ENCODE peak calls at places on chromosomes 13 and 19, in five cellular contexts. R is PC-9, C is tibial nerve, Z is pancreas, G is uterus. E is an unnamed sample.

GRCh38 chr19:18919895-18920204 is 335 bp downstream of the DDX49 start:
- DNase-seq in Z (no peak), C (no peak), G (no peak), R (no peak), E (no peak)

GRCh38 chr13:64640002-64640401 is 2590.1 kb downstream of the PCDH9 start:
- DNase-seq in Z (no peak), R (no peak), C (no peak), G (no peak), E (no peak)

GRCh38 chr13:36981156-36981743 is 17.9 kb downstream of the ALG5 start:
- DNase-seq in G (no peak), C (no peak), Z (no peak), R (no peak), E (no peak)

GRCh38 chr13:108226184-108226583 is 8.0 kb downstream of the ABHD13 start:
- DNase-seq in R (no peak), G (no peak), Z (no peak), C (no peak), E (no peak)

GRCh38 chr13:62583466-62583865 is 1167.8 kb upstream of the PCDH20 start:
- DNase-seq in R (no peak), C (no peak), Z (no peak), G (no peak), E (no peak)

GRCh38 chr13:97411894-97412460 is 22.0 kb upstream of the RAP2A start:
- DNase-seq in R (no peak), Z (no peak), G (no peak), C (no peak), E (no peak)

GRCh38 chr13:109974354-109974753 is 188.0 kb upstream of the IRS2 start:
- DNase-seq in C (no peak), G (no peak), Z (no peak), R (no peak), E (no peak)

GRCh38 chr19:16293133-16294085 is 31.2 kb upstream of the KLF2 start:
- DNase-seq in C (peak), Z (no peak), G (peak), R (peak), E (peak)

GRCh38 chr13:98521876-98522275 is 55.0 kb downstream of the STK24 start:
- DNase-seq in Z (no peak), G (no peak), C (no peak), R (no peak), E (no peak)

GRCh38 chr13:97855570-97855970 is 97.9 kb upstream of the IPO5 start:
- DNase-seq in C (no peak), G (peak), Z (no peak), R (peak), E (no peak)

GRCh38 chr19:15419413-15420025 is 731 bp upstream of the AKAP8L start:
- DNase-seq in Z (no peak), C (no peak), G (no peak), R (no peak), E (no peak)

GRCh38 chr13:44109986-44110640 is 230.4 kb downstream of the LACC1 start:
- DNase-seq in R (no peak), G (no peak), Z (no peak), C (no peak), E (no peak)

GRCh38 chr19:6767357-6768235 is at the start of gene SH2D3A:
- DNase-seq in C (no peak), Z (peak), G (peak), R (peak), E (no peak)

GRCh38 chr19:6768236-6768785 is 1.1 kb upstream of the SH2D3A start:
- DNase-seq in R (no peak), Z (no peak), G (no peak), C (no peak), E (no peak)

GRCh38 chr19:6766357-6767080 is 716 bp downstream of the SH2D3A start:
- DNase-seq in C (no peak), R (no peak), Z (no peak), G (no peak), E (no peak)

GRCh38 chr19:6767081-6767356 is 216 bp downstream of the SH2D3A start:
- DNase-seq in R (no peak), Z (no peak), C (no peak), G (no peak), E (no peak)

DNA sequence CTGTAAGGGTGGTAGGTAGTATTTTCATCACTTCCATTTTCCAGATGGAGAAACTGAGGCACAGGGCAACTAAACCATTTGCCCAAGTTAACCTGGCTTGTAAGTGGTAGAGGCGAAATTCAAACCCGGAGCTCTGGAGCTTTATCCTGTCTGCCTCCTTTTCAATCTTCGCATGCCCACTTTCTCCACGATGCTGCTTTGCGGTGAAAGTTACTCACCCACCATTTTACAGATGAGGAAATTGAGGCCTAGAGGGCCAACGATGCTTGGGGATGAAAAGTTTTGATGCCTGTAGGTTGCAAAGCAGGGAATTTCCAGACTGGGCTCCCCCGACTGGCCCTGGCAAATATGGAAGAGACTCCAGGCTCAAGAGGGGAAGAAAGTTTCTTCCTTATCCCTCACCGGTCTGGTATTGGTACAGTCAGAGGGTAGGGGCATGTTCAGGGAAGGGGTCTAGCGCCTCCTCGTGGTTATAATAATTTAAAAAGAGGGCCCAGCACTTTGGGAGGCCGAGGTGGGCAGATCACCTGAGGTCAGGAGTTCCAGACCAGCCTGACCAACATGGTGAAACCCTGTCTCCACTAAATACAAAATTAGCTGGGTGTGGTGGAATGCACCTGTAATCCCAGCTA is 1.9 kb upstream of the SH2D3A start:
- DNase-seq in C (no peak), G (no peak), Z (no peak), R (no peak), E (no peak)
- TF ChIP-seq CTCF in C (no peak), G (no peak), Z (peak), R (peak), E (no peak)

GRCh38 chr19:46600393-46601317 is 475 bp upstream of the CALM3 start:
- DNase-seq in R (peak), G (peak), C (peak), Z (peak), E (peak)

GRCh38 chr19:46602392-46603194 is 1.5 kb downstream of the CALM3 start:
- DNase-seq in C (no peak), G (peak), R (no peak), Z (no peak), E (peak)

GRCh38 chr19:46603195-46603637 is 2.1 kb downstream of the CALM3 start:
- DNase-seq in C (no peak), Z (no peak), R (no peak), G (no peak), E (no peak)

GRCh38 chr19:46599716-46600392 is 1.3 kb upstream of the CALM3 start:
- DNase-seq in R (no peak), G (no peak), C (no peak), Z (no peak), E (no peak)

DNA sequence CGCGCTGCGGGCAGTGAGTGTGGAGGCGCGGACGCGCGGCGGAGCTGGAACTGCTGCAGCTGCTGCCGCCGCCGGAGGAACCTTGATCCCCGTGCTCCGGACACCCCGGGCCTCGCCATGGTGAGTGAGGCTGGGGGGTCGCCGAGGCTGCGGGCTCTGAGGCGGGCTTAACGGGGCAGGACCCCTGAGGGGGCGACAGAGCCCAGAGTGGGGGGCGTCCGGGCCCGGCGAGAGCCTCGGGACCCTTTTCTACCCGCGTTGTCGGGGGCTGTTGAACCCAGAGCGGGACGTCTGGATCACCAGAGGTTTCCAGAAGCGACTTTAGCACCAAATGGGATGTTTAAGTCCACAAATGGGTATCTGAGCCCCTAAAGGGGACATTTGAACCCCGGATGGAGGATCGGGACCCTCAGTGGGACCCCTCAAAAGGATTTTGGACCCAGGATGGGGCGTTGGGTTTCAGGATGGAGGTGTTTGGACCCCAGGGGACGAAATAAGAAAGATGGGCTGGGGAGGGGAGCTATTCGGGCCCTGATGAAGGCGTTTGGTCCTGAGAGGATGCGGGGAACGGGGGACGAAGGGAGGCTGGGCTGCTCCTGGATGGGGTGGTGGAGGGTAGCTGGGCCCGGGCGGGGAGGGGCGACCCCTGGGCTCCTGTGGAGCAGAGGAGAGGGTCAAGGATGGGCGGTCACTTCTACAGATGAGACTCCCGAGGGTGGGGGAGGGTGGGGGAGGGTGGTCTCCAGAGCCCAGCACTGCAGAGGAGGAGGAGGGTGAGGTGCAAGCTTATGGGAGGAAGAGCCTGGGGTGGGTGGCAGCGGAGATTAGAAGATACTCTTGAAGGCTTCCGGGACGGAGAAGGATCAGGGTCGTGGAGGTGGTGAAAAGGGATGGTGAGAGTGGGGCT is at the start of gene CALM3:
- DNase-seq in G (no peak), Z (no peak), R (no peak), C (no peak), E (peak)
- H3K4me3 ChIP-seq in G (peak), Z (peak), R (peak), C (peak), E (peak)

GRCh38 chr19:10965398-10965797 is 4.6 kb downstream of the SMARCA4 start:
- DNase-seq in Z (no peak), G (no peak), R (no peak), C (no peak), E (no peak)

GRCh38 chr19:10971107-10971715 is 10.4 kb downstream of the SMARCA4 start:
- DNase-seq in R (no peak), C (no peak), Z (no peak), G (no peak), E (no peak)

GRCh38 chr19:10964903-10965302 is 4.1 kb downstream of the SMARCA4 start:
- DNase-seq in R (no peak), G (no peak), C (no peak), Z (no peak), E (no peak)

GRCh38 chr19:10966809-10967208 is 6.0 kb downstream of the SMARCA4 start:
- DNase-seq in R (no peak), G (no peak), C (no peak), Z (no peak), E (no peak)

DNA sequence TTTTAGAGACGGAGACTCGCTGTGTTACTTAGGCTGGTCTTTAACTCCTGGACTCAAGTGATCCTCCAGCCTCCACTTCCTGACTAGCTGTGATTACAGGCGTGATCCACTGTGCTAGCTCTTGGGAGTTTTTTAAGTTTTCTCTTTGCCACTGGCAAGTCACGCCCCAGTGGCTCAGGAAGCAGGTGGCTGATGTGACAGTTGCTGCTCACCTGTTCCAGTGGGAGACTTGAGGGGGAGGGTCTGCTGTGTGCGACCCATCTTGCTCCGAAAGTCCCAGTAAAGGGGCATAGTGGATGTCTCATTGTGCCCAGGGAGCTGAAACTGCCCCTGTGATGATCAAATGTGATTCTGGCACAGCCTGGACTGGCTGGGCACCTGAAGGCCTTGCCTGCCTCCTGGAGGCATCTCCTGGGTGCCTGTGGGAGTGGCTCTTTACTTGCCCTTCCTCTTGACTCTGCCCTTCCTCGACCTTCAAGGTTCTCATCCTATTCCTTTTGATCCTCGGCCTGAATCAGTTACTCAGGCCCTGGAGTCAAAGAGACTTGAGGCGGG is 7.8 kb downstream of the SMARCA4 start:
- DNase-seq in R (no peak), Z (no peak), G (no peak), C (no peak), E (no peak)
- TF ChIP-seq CTCF in R (no peak), Z (no peak), G (no peak), C (no peak), E (no peak)

GRCh38 chr19:11479090-11479469 is 1.8 kb downstream of the ELAVL3 start:
- DNase-seq in C (no peak), G (no peak), Z (no peak), R (no peak), E (no peak)
- H3K4me3 ChIP-seq in C (no peak), G (no peak), Z (no peak), R (no peak), E (no peak)

GRCh38 chr19:13152854-13153626 is 2.8 kb downstream of the IER2 start:
- DNase-seq in R (peak), G (peak), C (peak), Z (peak), E (peak)
- TF ChIP-seq CTCF in R (peak), G (no peak), C (no peak), Z (no peak), E (no peak)